ENCODE peak calls at places on chromosomes 7 and 10, in five cellular contexts. R is heart right ventricle, O is HS-5, X is HCT116, U is colonic mucosa. D is an unnamed sample.

GRCh38 chr10:103967433-103968142 is 648 bp downstream of the SLK start:
- DNase-seq in O (no peak), R (no peak), X (no peak), U (peak; percentile 50), D (no peak)

GRCh38 chr7:13524076-13524475 is 465.4 kb downstream of the ETV1 start:
- DNase-seq in O (no peak), R (no peak), U (no peak), X (no peak), D (no peak)

GRCh38 chr10:58322835-58323209 is 12.0 kb upstream of the UBE2D1 start:
- DNase-seq in U (no peak), X (no peak), R (no peak), O (no peak), D (no peak)

GRCh38 chr10:12937527-12937926 is 64.0 kb downstream of the CCDC3 start:
- DNase-seq in R (no peak), X (no peak), O (no peak), U (no peak), D (no peak)

GRCh38 chr7:108280136-108280535 is 150.0 kb upstream of the LAMB4 start:
- DNase-seq in U (no peak), X (no peak), O (no peak), R (no peak), D (no peak)

GRCh38 chr7:158403013-158403821 is 184.4 kb downstream of the PTPRN2 start:
- DNase-seq in O (no peak), X (no peak), U (peak; percentile 45), R (no peak), D (no peak)

GRCh38 chr10:124671486-124672075 is 72.6 kb downstream of the FAM53B start:
- DNase-seq in O (no peak), X (peak; percentile 34), U (no peak), R (peak; percentile 49), D (peak; percentile 68)

GRCh38 chr10:59255463-59255862 is 79.0 kb downstream of the PHYHIPL start:
- DNase-seq in U (no peak), X (no peak), O (no peak), R (no peak), D (no peak)

GRCh38 chr7:149495785-149496641 is 1.6 kb downstream of the ZNF746 start:
- DNase-seq in R (peak; percentile 60), X (no peak), O (peak; percentile 26), U (peak; percentile 63), D (peak; percentile 83)